ENCODE peak calls at places on chromosomes 12 and 14, in four cellular contexts. J is myocyte, S is iris pigment epithelial cell, Z is AG09319. X is an unnamed sample.

GRCh38 chr14:94922595-94923239 is 152.8 kb upstream of the GSC start:
- DNase-seq in Z (no peak), J (no peak), S (no peak), X (no peak)

GRCh38 chr12:94147991-94148840 is at the start of gene PLXNC1:
- DNase-seq in S (peak), J (no peak), Z (no peak), X (peak)

GRCh38 chr14:71395151-71395604 is 487.9 kb downstream of the PCNX1 start:
- DNase-seq in Z (no peak), S (peak), J (peak), X (no peak)

GRCh38 chr12:93229494-93230310 is 148.0 kb upstream of the NUDT4 start:
- DNase-seq in S (peak), Z (peak), J (no peak), X (peak)

GRCh38 chr14:54786191-54786755 is 116.4 kb downstream of the GCH1 start:
- DNase-seq in S (no peak), Z (no peak), J (no peak), X (no peak)

GRCh38 chr14:71466942-71467341 is 465.3 kb upstream of the RGS6 start:
- DNase-seq in Z (no peak), J (no peak), S (no peak), X (no peak)

GRCh38 chr14:89667983-89668382 is 250.9 kb upstream of the FOXN3 start:
- DNase-seq in J (no peak), S (peak), Z (no peak), X (peak)

GRCh38 chr12:116539905-116540482 is 19.2 kb upstream of the MAP1LC3B2 start:
- DNase-seq in Z (no peak), J (peak), S (peak), X (peak)

GRCh38 chr12:121668750-121669524 is 517 bp downstream of the MORN3 start:
- DNase-seq in J (peak), S (peak), Z (no peak), X (peak)

GRCh38 chr12:7161811-7162210 is 27.7 kb upstream of the PEX5 start:
- DNase-seq in S (peak), Z (peak), J (no peak), X (no peak)

GRCh38 chr14:90273532-90273931 is 17.2 kb downstream of the PSMC1 start:
- DNase-seq in J (no peak), Z (no peak), S (no peak), X (no peak)

GRCh38 chr12:50574621-50575348 is 70.0 kb downstream of the DIP2B start:
- DNase-seq in S (no peak), Z (peak), J (no peak), X (no peak)

GRCh38 chr12:79001404-79001803 is 136.8 kb downstream of the SYT1 start:
- DNase-seq in S (no peak), Z (no peak), J (no peak), X (no peak)

GRCh38 chr12:100216337-100216736 is 15.7 kb downstream of the ACTR6 start:
- DNase-seq in J (no peak), S (no peak), Z (no peak), X (no peak)

GRCh38 chr12:122203301-122203967 is at the start of gene B3GNT4:
- DNase-seq in J (peak), Z (no peak), S (peak), X (peak)

GRCh38 chr12:43004908-43005307 is 415.4 kb upstream of the PRICKLE1 start:
- DNase-seq in Z (no peak), S (no peak), J (no peak), X (no peak)

GRCh38 chr14:52240623-52241022 is 26.9 kb upstream of the PTGDR start:
- DNase-seq in J (no peak), S (no peak), Z (no peak), X (no peak)

GRCh38 chr14:104600141-104600643 is 4.4 kb downstream of the TMEM179 start:
- DNase-seq in S (no peak), J (peak), Z (no peak), X (no peak)

GRCh38 chr14:90397401-90398314 is 829 bp downstream of the CALM1 start:
- DNase-seq in Z (no peak), J (no peak), S (peak), X (peak)

GRCh38 chr14:61601923-61602732 is 93.2 kb upstream of the HIF1A start:
- DNase-seq in J (no peak), S (no peak), Z (no peak), X (no peak)

GRCh38 chr14:57729208-57730187 is 136.4 kb downstream of the SLC35F4 start:
- DNase-seq in J (no peak), S (no peak), Z (no peak), X (no peak)

GRCh38 chr12:52300796-52301691 is 9.7 kb upstream of the KRT81 start:
- DNase-seq in Z (no peak), S (no peak), J (peak), X (peak)

GRCh38 chr12:123160801-123161487 is 10.1 kb upstream of the PITPNM2 start:
- DNase-seq in Z (no peak), S (peak), J (no peak), X (no peak)

GRCh38 chr14:59133202-59133601 is 55.3 kb upstream of the DAAM1 start:
- DNase-seq in Z (no peak), J (no peak), S (peak), X (no peak)

GRCh38 chr14:41607966-41608663 is 1.4 kb downstream of the LRFN5 start:
- DNase-seq in J (no peak), S (peak), Z (no peak), X (peak)

GRCh38 chr12:57243521-57244305 is 7.3 kb downstream of the STAC3 start:
- DNase-seq in Z (no peak), J (no peak), S (peak), X (peak)

GRCh38 chr12:112514926-112515642 is 96.3 kb downstream of the PTPN11 start:
- DNase-seq in J (no peak), Z (no peak), S (no peak), X (no peak)

GRCh38 chr14:96091149-96091693 is 52.1 kb downstream of the C14orf132 start:
- DNase-seq in J (peak), Z (no peak), S (no peak), X (no peak)

GRCh38 chr14:104226421-104227385 is 88.3 kb downstream of the KIF26A start:
- DNase-seq in Z (no peak), S (no peak), J (no peak), X (no peak)

GRCh38 chr14:100616854-100617714 is 29.9 kb upstream of the BEGAIN start:
- DNase-seq in S (no peak), J (no peak), Z (no peak), X (no peak)

GRCh38 chr12:197347-197746 is 16.6 kb downstream of the SLC6A12 start:
- DNase-seq in Z (no peak), J (no peak), S (no peak), X (no peak)

GRCh38 chr12:99984271-99985128 is at the start of gene ANKS1B:
- DNase-seq in S (peak), J (peak), Z (no peak), X (peak)

GRCh38 chr12:66848967-66849366 is 170.1 kb upstream of the GRIP1 start:
- DNase-seq in Z (no peak), S (peak), J (no peak), X (no peak)

GRCh38 chr14:93332032-93332852 is 594 bp downstream of the BTBD7 start:
- DNase-seq in S (peak), J (peak), Z (no peak), X (peak)

GRCh38 chr14:76264384-76264783 is 111.6 kb upstream of the ESRRB start:
- DNase-seq in Z (no peak), J (no peak), S (no peak), X (no peak)

GRCh38 chr12:47742253-47742825 is 16.3 kb downstream of the RAPGEF3 start:
- DNase-seq in J (no peak), Z (no peak), S (no peak), X (peak)

GRCh38 chr14:39374846-39375245 is 57.4 kb downstream of the FBXO33 start:
- DNase-seq in S (peak), J (no peak), Z (peak), X (peak)

GRCh38 chr14:76946753-76947077 is 81.8 kb downstream of the IRF2BPL start:
- DNase-seq in S (no peak), Z (no peak), J (no peak), X (no peak)

GRCh38 chr12:127829974-127830543 is 436.9 kb upstream of the TMEM132C start:
- DNase-seq in J (no peak), S (no peak), Z (no peak), X (no peak)

GRCh38 chr12:104827587-104827986 is 130.5 kb downstream of the SLC41A2 start:
- DNase-seq in S (no peak), J (no peak), Z (no peak), X (no peak)

X was measured in mesenchymal stem cell.